ENCODE peak calls at places on chromosomes 13 and 19, in six cellular contexts. M, K, J, Y, C and Z are unnamed samples.

GRCh38 chr19:58002384-58003152 is at the start of gene ZNF606:
- DNase-seq in M (peak), K (peak), J (peak), Y (peak), C (peak), Z (peak)

GRCh38 chr13:75363371-75363770 is 118.6 kb downstream of the TBC1D4 start:
- DNase-seq in M (no peak), K (no peak), J (no peak), Y (no peak), C (no peak), Z (no peak)

GRCh38 chr13:50250403-50250802 is 235.2 kb downstream of the KCNRG start:
- DNase-seq in M (no peak), K (no peak), J (no peak), Y (no peak), C (no peak), Z (no peak)

GRCh38 chr13:44373247-44373600 is 400 bp upstream of the SERP2 start:
- DNase-seq in M (no peak), K (no peak), J (no peak), Y (no peak), C (no peak), Z (no peak)

GRCh38 chr19:1302534-1303239 is 17.0 kb downstream of the EFNA2 start:
- DNase-seq in M (no peak), K (no peak), J (no peak), Y (no peak), C (peak), Z (no peak)

GRCh38 chr19:35307990-35308389 is 16.0 kb downstream of the MAG start:
- DNase-seq in M (no peak), K (no peak), J (no peak), Y (no peak), C (no peak), Z (no peak)

GRCh38 chr19:16376649-16377048 is 52.0 kb downstream of the KLF2 start:
- DNase-seq in M (peak), K (no peak), J (no peak), Y (no peak), C (no peak), Z (peak)

GRCh38 chr19:33227242-33227650 is 1.6 kb upstream of the SLC7A10 start:
- DNase-seq in M (no peak), K (peak), J (peak), Y (no peak), C (no peak), Z (no peak)

GRCh38 chr19:42426643-42427042 is 545 bp downstream of the LIPE start:
- DNase-seq in M (no peak), K (no peak), J (no peak), Y (no peak), C (no peak), Z (no peak)

GRCh38 chr19:1067341-1068103 is 555 bp downstream of the ARHGAP45 start:
- DNase-seq in M (no peak), K (no peak), J (no peak), Y (no peak), C (no peak), Z (no peak)

GRCh38 chr19:46624958-46625661 is at the start of gene PTGIR:
- DNase-seq in M (no peak), K (no peak), J (peak), Y (no peak), C (no peak), Z (peak)

GRCh38 chr13:25213716-25214115 is 41.6 kb upstream of the AMER2 start:
- DNase-seq in M (no peak), K (no peak), J (no peak), Y (no peak), C (no peak), Z (no peak)

GRCh38 chr13:90154311-90154960 is 1193.1 kb upstream of the MIR17HG start:
- DNase-seq in M (no peak), K (no peak), J (peak), Y (no peak), C (no peak), Z (no peak)

GRCh38 chr13:113491418-113491883 is 940 bp upstream of the DCUN1D2 start:
- DNase-seq in M (peak), K (no peak), J (peak), Y (no peak), C (no peak), Z (peak)

GRCh38 chr13:79869326-79869725 is 388.4 kb downstream of the NDFIP2 start:
- DNase-seq in M (no peak), K (peak), J (peak), Y (no peak), C (no peak), Z (no peak)

GRCh38 chr19:47901370-47901769 is 15.3 kb upstream of the SULT2A1 start:
- DNase-seq in M (no peak), K (no peak), J (no peak), Y (no peak), C (no peak), Z (no peak)

GRCh38 chr13:33761744-33762143 is 56.2 kb upstream of the RFC3 start:
- DNase-seq in M (peak), K (peak), J (peak), Y (no peak), C (no peak), Z (peak)

GRCh38 chr19:3693030-3693925 is 7.0 kb downstream of the PIP5K1C start:
- DNase-seq in M (no peak), K (no peak), J (no peak), Y (no peak), C (no peak), Z (peak)

GRCh38 chr13:101303512-101303911 is 112.8 kb downstream of the NALCN start:
- DNase-seq in M (no peak), K (no peak), J (no peak), Y (no peak), C (no peak), Z (peak)

GRCh38 chr13:95019886-95020285 is 281.4 kb downstream of the ABCC4 start:
- DNase-seq in M (no peak), K (no peak), J (no peak), Y (no peak), C (no peak), Z (no peak)

GRCh38 chr13:95535243-95535642 is 17.3 kb upstream of the CLDN10 start:
- DNase-seq in M (no peak), K (peak), J (peak), Y (no peak), C (no peak), Z (no peak)

GRCh38 chr19:4575267-4575793 is 15.8 kb upstream of the SEMA6B start:
- DNase-seq in M (peak), K (peak), J (peak), Y (no peak), C (no peak), Z (peak)

GRCh38 chr19:38665219-38665931 is 17.9 kb downstream of the ACTN4 start:
- DNase-seq in M (no peak), K (no peak), J (no peak), Y (no peak), C (no peak), Z (no peak)

GRCh38 chr13:59270327-59270726 is 893.4 kb downstream of the DIAPH3 start:
- DNase-seq in M (no peak), K (no peak), J (no peak), Y (no peak), C (no peak), Z (no peak)

GRCh38 chr19:51166846-51167490 is 24.9 kb downstream of the SIGLEC7 start:
- DNase-seq in M (no peak), K (no peak), J (no peak), Y (no peak), C (no peak), Z (no peak)

GRCh38 chr13:93226065-93226622 is 463 bp upstream of the GPC6 start:
- DNase-seq in M (peak), K (peak), J (no peak), Y (no peak), C (no peak), Z (peak)

GRCh38 chr13:93224545-93224944 is 2.1 kb upstream of the GPC6 start:
- DNase-seq in M (peak), K (peak), J (peak), Y (no peak), C (no peak), Z (no peak)

GRCh38 chr13:93226623-93227279 is at the start of gene GPC6:
- DNase-seq in M (peak), K (peak), J (peak), Y (peak), C (no peak), Z (peak)

GRCh38 chr13:93227280-93227905 is 786 bp downstream of the GPC6 start:
- DNase-seq in M (peak), K (peak), J (peak), Y (peak), C (peak), Z (peak)

DNA sequence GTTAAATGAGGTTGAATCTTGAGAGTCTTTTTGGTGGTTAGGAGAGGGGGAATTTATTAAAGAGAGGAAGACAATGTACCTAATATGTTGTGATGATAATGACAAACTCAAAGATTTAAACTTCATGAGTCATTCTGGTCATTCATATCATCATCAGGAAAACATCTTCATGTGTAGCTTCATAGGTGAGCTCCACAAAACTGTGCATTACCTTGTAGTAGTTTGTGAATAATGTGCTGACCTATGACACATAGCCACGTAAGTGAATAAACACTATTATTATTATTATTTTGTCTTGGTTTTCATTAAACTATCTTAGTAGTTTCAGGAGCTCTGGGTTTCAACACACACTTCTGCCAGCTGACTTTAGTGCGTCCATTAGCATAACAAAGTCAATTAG is 997 bp upstream of the GPC6 start:
- DNase-seq in M (no peak), K (no peak), J (no peak), Y (no peak), C (no peak), Z (no peak)
- H3K4me3 ChIP-seq in M (peak), K (peak), J (no peak), Y (no peak), C (no peak), Z (no peak)

DNA sequence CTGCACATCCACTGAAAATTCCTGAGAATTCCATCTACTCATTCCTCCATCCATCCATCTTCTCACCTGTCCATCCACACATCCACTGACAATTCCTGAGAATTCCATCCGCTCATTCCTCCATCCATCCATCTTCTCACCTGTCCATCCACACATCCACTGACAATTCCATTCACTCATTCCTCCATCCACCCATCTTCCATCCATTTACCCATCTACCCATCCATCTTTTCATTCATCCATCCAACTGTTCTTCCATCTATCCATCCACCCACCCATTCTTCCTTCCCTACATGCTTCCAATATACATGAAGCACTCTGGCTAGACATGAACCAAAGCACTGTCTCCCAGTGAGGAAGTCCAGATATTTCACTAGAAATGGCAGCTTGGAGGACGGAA is 15.6 kb downstream of the TRPM4 start:
- DNase-seq in M (no peak), K (no peak), J (no peak), Y (no peak), C (no peak), Z (no peak)
- H3K4me3 ChIP-seq in M (no peak), K (no peak), J (no peak), Y (no peak), C (no peak), Z (no peak)

GRCh38 chr19:9500796-9501195 is 2.4 kb upstream of the ZNF560 start:
- DNase-seq in M (no peak), K (no peak), J (no peak), Y (no peak), C (no peak), Z (no peak)

GRCh38 chr19:9494096-9494495 is 4.3 kb downstream of the ZNF560 start:
- DNase-seq in M (no peak), K (no peak), J (no peak), Y (no peak), C (no peak), Z (no peak)

DNA sequence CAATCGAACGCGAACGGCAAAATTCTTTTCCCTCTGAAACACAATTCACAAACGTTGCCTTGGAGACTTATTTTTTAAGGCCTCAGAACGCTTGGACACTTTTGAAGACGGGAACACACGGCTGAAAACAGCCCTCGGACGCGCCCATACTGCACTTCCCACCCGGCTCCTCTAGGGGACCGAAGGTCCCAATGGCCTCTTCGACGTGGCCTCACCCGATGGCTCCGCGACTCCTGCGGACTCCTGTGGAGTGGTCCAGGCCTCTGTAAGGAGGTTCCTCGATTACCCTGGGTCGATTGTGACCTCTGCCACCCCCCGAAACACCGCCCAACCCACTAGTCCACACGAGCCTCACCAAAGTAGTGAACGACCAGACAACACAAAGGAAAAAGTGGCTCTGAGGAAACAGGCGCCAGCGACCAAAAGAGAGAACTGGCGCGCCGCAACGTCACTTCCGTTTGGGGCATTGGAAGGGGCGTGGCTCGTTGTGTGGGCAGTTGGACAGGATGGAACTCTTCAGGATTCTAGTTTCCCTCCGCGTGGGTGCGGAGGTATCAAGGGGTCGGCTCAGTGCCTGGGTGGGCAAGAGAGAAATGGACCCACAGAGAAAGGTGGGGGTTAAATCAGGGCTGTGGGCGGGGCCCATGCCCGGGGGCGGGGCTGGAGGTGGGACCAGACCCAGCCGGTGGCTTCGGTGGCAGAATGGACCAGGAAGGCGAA is at the start of gene ZNF560:
- DNase-seq in M (peak), K (no peak), J (peak), Y (no peak), C (no peak), Z (peak)
- H3K4me3 ChIP-seq in M (peak), K (no peak), J (peak), Y (no peak), C (no peak), Z (peak)

DNA sequence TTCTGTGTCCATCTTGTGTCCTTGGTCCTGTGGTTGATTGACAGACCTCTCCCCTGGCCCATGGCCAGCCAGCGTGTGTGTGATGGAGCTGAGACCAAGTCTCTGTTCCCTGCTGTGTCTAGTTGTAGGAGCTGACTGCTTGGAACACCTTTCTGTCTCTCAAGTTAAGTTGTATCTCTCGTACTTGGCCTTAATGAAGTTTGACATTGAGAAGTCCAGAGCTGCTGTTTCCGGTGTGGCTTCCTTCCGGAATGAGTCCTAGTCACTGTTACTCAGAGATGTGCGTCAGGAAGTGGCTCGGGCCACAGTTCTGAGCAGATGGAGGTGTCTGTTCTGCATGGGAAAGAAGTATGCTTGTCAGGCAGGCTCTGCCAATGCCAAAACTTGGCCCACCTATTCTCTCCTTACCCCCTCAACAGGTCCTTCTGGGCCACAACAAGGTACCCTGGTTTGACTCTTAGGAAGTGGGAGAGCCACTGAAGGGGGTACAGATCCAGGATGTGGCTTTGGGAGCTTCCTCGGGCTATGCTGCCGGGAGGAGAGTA is 54.3 kb downstream of the GATAD2A start:
- DNase-seq in M (no peak), K (no peak), J (peak), Y (no peak), C (no peak), Z (no peak)
- H3K4me3 ChIP-seq in M (no peak), K (no peak), J (no peak), Y (no peak), C (no peak), Z (no peak)

GRCh38 chr13:31930901-31931522 is 100.6 kb upstream of the FRY start:
- DNase-seq in M (no peak), K (no peak), J (peak), Y (peak), C (no peak), Z (no peak)
- H3K4me3 ChIP-seq in M (no peak), K (no peak), J (no peak), Y (no peak), C (no peak), Z (no peak)

DNA sequence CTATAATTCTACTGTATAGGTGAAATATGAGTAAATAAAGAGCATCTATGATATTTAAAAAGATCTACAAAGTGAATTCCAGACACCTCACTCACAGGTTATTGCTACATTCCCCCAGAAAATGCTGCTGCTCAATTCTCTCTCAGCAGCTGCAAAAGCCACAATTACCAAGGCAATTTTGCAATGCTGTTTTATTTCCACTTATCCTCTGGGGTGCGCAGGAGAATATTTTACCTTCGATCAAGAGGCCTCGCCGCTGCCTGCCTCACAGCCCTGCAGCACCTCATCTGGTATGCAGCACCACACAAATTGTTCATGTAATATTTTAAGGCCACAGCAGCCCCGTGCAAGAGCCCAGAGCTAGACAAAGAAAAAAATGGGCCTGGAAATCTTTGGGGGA is 333.2 kb downstream of the DNAJC15 start:
- DNase-seq in M (no peak), K (no peak), J (no peak), Y (no peak), C (no peak), Z (no peak)
- H3K4me3 ChIP-seq in M (no peak), K (no peak), J (no peak), Y (no peak), C (no peak), Z (no peak)

GRCh38 chr19:53467138-53467502 is 413 bp upstream of the ZNF813 start:
- DNase-seq in M (no peak), K (no peak), J (no peak), Y (no peak), C (no peak), Z (peak)

GRCh38 chr19:53463263-53463662 is 4.3 kb upstream of the ZNF813 start:
- DNase-seq in M (peak), K (no peak), J (peak), Y (no peak), C (peak), Z (peak)

GRCh38 chr19:53461866-53462265 is 5.7 kb upstream of the ZNF813 start:
- DNase-seq in M (no peak), K (no peak), J (no peak), Y (no peak), C (no peak), Z (no peak)

GRCh38 chr19:53467503-53468262 is at the start of gene ZNF813:
- DNase-seq in M (peak), K (peak), J (peak), Y (peak), C (peak), Z (peak)

DNA sequence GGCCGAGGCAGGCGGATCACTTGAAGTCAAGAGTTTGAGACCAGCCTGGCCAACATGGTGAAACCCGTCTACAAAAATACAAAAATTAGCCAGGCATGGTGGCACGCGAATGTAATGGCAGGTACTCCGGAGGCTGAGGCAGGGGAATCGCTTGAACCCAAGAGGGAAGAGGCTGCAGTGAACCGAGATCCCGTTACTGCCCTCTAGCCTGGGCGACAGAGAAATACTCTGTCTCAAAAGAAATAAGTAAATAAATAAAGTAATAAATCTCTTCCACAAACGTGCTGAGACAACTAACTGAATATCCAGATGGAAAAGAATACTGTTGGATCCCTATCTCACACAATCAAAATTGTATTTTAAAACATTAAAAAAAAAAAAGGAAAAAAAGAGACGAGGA is 807 bp upstream of the ZNF813 start:
- DNase-seq in M (no peak), K (no peak), J (no peak), Y (no peak), C (no peak), Z (peak)
- H3K4me3 ChIP-seq in M (peak), K (peak), J (no peak), Y (no peak), C (peak), Z (peak)